ENCODE peak calls at places on chromosome 3, in nine cellular contexts. One of them, this sample, is unnamed.

GRCh38 chr3:21273256-21273999 is 477.6 kb downstream of the ZNF385D start:
- DNase-seq in NCI-H2081 treated with DMSO at 0.1 percent for 48 hours: no peak
- DNase-seq in AG04450: no peak
- DNase-seq in T-helper 17 cell: no peak
- DNase-seq in anterior cingulate cortex: no peak
- DNase-seq in nephron progenitor cell: no peak
- DNase-seq in stimulated activated CD8-positive, alpha-beta memory T cell treated with anti-CD3 and anti-CD28 coated beads, Interleukin-7, amount 100 ng/mL, for 4 hours: no peak
- DNase-seq in effector CD4-positive, alpha-beta T cell: no peak
- DNase-seq in SK-N-MC: no peak
- DNase-seq in this sample: no peak

GRCh38 chr3:127608362-127608718 is 10.1 kb downstream of the MCM2 start:
- DNase-seq in T-helper 17 cell: no peak
- DNase-seq in AG04450: no peak
- DNase-seq in stimulated activated CD8-positive, alpha-beta memory T cell treated with anti-CD3 and anti-CD28 coated beads, Interleukin-7, amount 100 ng/mL, for 4 hours: no peak
- DNase-seq in anterior cingulate cortex: no peak
- DNase-seq in effector CD4-positive, alpha-beta T cell: no peak
- DNase-seq in SK-N-MC: no peak
- DNase-seq in NCI-H2081 treated with DMSO at 0.1 percent for 48 hours: no peak
- DNase-seq in nephron progenitor cell: no peak
- DNase-seq in this sample: no peak

GRCh38 chr3:27312044-27312668 is 57.0 kb downstream of the NEK10 start:
- DNase-seq in anterior cingulate cortex: no peak
- DNase-seq in stimulated activated CD8-positive, alpha-beta memory T cell treated with anti-CD3 and anti-CD28 coated beads, Interleukin-7, amount 100 ng/mL, for 4 hours: no peak
- DNase-seq in effector CD4-positive, alpha-beta T cell: no peak
- DNase-seq in SK-N-MC: peak
- DNase-seq in T-helper 17 cell: no peak
- DNase-seq in nephron progenitor cell: peak
- DNase-seq in NCI-H2081 treated with DMSO at 0.1 percent for 48 hours: no peak
- DNase-seq in AG04450: peak
- DNase-seq in this sample: peak

GRCh38 chr3:2303567-2303966 is 204.9 kb downstream of the CNTN4 start:
- DNase-seq in anterior cingulate cortex: no peak
- DNase-seq in stimulated activated CD8-positive, alpha-beta memory T cell treated with anti-CD3 and anti-CD28 coated beads, Interleukin-7, amount 100 ng/mL, for 4 hours: no peak
- DNase-seq in nephron progenitor cell: peak
- DNase-seq in SK-N-MC: peak
- DNase-seq in NCI-H2081 treated with DMSO at 0.1 percent for 48 hours: no peak
- DNase-seq in T-helper 17 cell: no peak
- DNase-seq in effector CD4-positive, alpha-beta T cell: no peak
- DNase-seq in AG04450: no peak
- DNase-seq in this sample: no peak

GRCh38 chr3:197580253-197580691 is 24.5 kb upstream of the BDH1 start:
- DNase-seq in anterior cingulate cortex: no peak
- DNase-seq in T-helper 17 cell: no peak
- DNase-seq in nephron progenitor cell: no peak
- DNase-seq in effector CD4-positive, alpha-beta T cell: no peak
- DNase-seq in stimulated activated CD8-positive, alpha-beta memory T cell treated with anti-CD3 and anti-CD28 coated beads, Interleukin-7, amount 100 ng/mL, for 4 hours: no peak
- DNase-seq in SK-N-MC: no peak
- DNase-seq in AG04450: no peak
- DNase-seq in NCI-H2081 treated with DMSO at 0.1 percent for 48 hours: no peak
- DNase-seq in this sample: no peak

GRCh38 chr3:72563690-72564370 is 284.4 kb downstream of the SHQ1 start:
- DNase-seq in stimulated activated CD8-positive, alpha-beta memory T cell treated with anti-CD3 and anti-CD28 coated beads, Interleukin-7, amount 100 ng/mL, for 4 hours: no peak
- DNase-seq in NCI-H2081 treated with DMSO at 0.1 percent for 48 hours: no peak
- DNase-seq in nephron progenitor cell: no peak
- DNase-seq in anterior cingulate cortex: no peak
- DNase-seq in AG04450: no peak
- DNase-seq in SK-N-MC: no peak
- DNase-seq in T-helper 17 cell: no peak
- DNase-seq in effector CD4-positive, alpha-beta T cell: no peak
- DNase-seq in this sample: no peak

GRCh38 chr3:196207159-196207832 is 3.9 kb downstream of the ZDHHC19 start:
- DNase-seq in T-helper 17 cell: peak
- DNase-seq in NCI-H2081 treated with DMSO at 0.1 percent for 48 hours: no peak
- DNase-seq in stimulated activated CD8-positive, alpha-beta memory T cell treated with anti-CD3 and anti-CD28 coated beads, Interleukin-7, amount 100 ng/mL, for 4 hours: no peak
- DNase-seq in anterior cingulate cortex: no peak
- DNase-seq in AG04450: no peak
- DNase-seq in nephron progenitor cell: peak
- DNase-seq in SK-N-MC: no peak
- DNase-seq in effector CD4-positive, alpha-beta T cell: no peak
- DNase-seq in this sample: no peak

GRCh38 chr3:58048301-58048700 is 40.1 kb downstream of the FLNB start:
- DNase-seq in SK-N-MC: no peak
- DNase-seq in T-helper 17 cell: no peak
- DNase-seq in stimulated activated CD8-positive, alpha-beta memory T cell treated with anti-CD3 and anti-CD28 coated beads, Interleukin-7, amount 100 ng/mL, for 4 hours: no peak
- DNase-seq in AG04450: no peak
- DNase-seq in nephron progenitor cell: no peak
- DNase-seq in effector CD4-positive, alpha-beta T cell: no peak
- DNase-seq in NCI-H2081 treated with DMSO at 0.1 percent for 48 hours: no peak
- DNase-seq in anterior cingulate cortex: no peak
- DNase-seq in this sample: no peak

GRCh38 chr3:186021673-186022362 is 84.0 kb upstream of the TRA2B start:
- DNase-seq in T-helper 17 cell: no peak
- DNase-seq in AG04450: peak
- DNase-seq in anterior cingulate cortex: no peak
- DNase-seq in nephron progenitor cell: no peak
- DNase-seq in stimulated activated CD8-positive, alpha-beta memory T cell treated with anti-CD3 and anti-CD28 coated beads, Interleukin-7, amount 100 ng/mL, for 4 hours: no peak
- DNase-seq in SK-N-MC: peak
- DNase-seq in effector CD4-positive, alpha-beta T cell: no peak
- DNase-seq in NCI-H2081 treated with DMSO at 0.1 percent for 48 hours: no peak
- DNase-seq in this sample: no peak

GRCh38 chr3:171974986-171975837 is 64.2 kb upstream of the FNDC3B start:
- DNase-seq in T-helper 17 cell: no peak
- DNase-seq in effector CD4-positive, alpha-beta T cell: no peak
- DNase-seq in stimulated activated CD8-positive, alpha-beta memory T cell treated with anti-CD3 and anti-CD28 coated beads, Interleukin-7, amount 100 ng/mL, for 4 hours: no peak
- DNase-seq in NCI-H2081 treated with DMSO at 0.1 percent for 48 hours: no peak
- DNase-seq in anterior cingulate cortex: no peak
- DNase-seq in nephron progenitor cell: no peak
- DNase-seq in AG04450: peak
- DNase-seq in SK-N-MC: no peak
- DNase-seq in this sample: no peak

GRCh38 chr3:38150780-38151528 is 12.5 kb downstream of the MYD88 start:
- DNase-seq in anterior cingulate cortex: no peak
- DNase-seq in stimulated activated CD8-positive, alpha-beta memory T cell treated with anti-CD3 and anti-CD28 coated beads, Interleukin-7, amount 100 ng/mL, for 4 hours: no peak
- DNase-seq in effector CD4-positive, alpha-beta T cell: no peak
- DNase-seq in T-helper 17 cell: no peak
- DNase-seq in AG04450: no peak
- DNase-seq in SK-N-MC: no peak
- DNase-seq in NCI-H2081 treated with DMSO at 0.1 percent for 48 hours: no peak
- DNase-seq in nephron progenitor cell: no peak
- DNase-seq in this sample: no peak

GRCh38 chr3:136343873-136344281 is 93.7 kb downstream of the PCCB start:
- DNase-seq in NCI-H2081 treated with DMSO at 0.1 percent for 48 hours: no peak
- DNase-seq in stimulated activated CD8-positive, alpha-beta memory T cell treated with anti-CD3 and anti-CD28 coated beads, Interleukin-7, amount 100 ng/mL, for 4 hours: no peak
- DNase-seq in SK-N-MC: no peak
- DNase-seq in nephron progenitor cell: no peak
- DNase-seq in anterior cingulate cortex: no peak
- DNase-seq in T-helper 17 cell: no peak
- DNase-seq in effector CD4-positive, alpha-beta T cell: no peak
- DNase-seq in AG04450: peak
- DNase-seq in this sample: no peak

GRCh38 chr3:14822875-14823807 is 4.4 kb downstream of the FGD5 start:
- DNase-seq in anterior cingulate cortex: no peak
- DNase-seq in nephron progenitor cell: no peak
- DNase-seq in T-helper 17 cell: no peak
- DNase-seq in SK-N-MC: no peak
- DNase-seq in stimulated activated CD8-positive, alpha-beta memory T cell treated with anti-CD3 and anti-CD28 coated beads, Interleukin-7, amount 100 ng/mL, for 4 hours: no peak
- DNase-seq in AG04450: no peak
- DNase-seq in effector CD4-positive, alpha-beta T cell: no peak
- DNase-seq in NCI-H2081 treated with DMSO at 0.1 percent for 48 hours: no peak
- DNase-seq in this sample: no peak

GRCh38 chr3:108301695-108302404 is 5.5 kb downstream of the HHLA2 start:
- DNase-seq in nephron progenitor cell: no peak
- DNase-seq in effector CD4-positive, alpha-beta T cell: no peak
- DNase-seq in AG04450: no peak
- DNase-seq in anterior cingulate cortex: no peak
- DNase-seq in SK-N-MC: no peak
- DNase-seq in NCI-H2081 treated with DMSO at 0.1 percent for 48 hours: no peak
- DNase-seq in stimulated activated CD8-positive, alpha-beta memory T cell treated with anti-CD3 and anti-CD28 coated beads, Interleukin-7, amount 100 ng/mL, for 4 hours: no peak
- DNase-seq in T-helper 17 cell: no peak
- DNase-seq in this sample: no peak

GRCh38 chr3:24088782-24089181 is 143.7 kb downstream of the NR1D2 start:
- DNase-seq in effector CD4-positive, alpha-beta T cell: no peak
- DNase-seq in nephron progenitor cell: no peak
- DNase-seq in stimulated activated CD8-positive, alpha-beta memory T cell treated with anti-CD3 and anti-CD28 coated beads, Interleukin-7, amount 100 ng/mL, for 4 hours: no peak
- DNase-seq in T-helper 17 cell: no peak
- DNase-seq in anterior cingulate cortex: no peak
- DNase-seq in AG04450: no peak
- DNase-seq in NCI-H2081 treated with DMSO at 0.1 percent for 48 hours: no peak
- DNase-seq in SK-N-MC: no peak
- DNase-seq in this sample: peak

GRCh38 chr3:174341014-174341413 is 518.1 kb upstream of the NAALADL2 start:
- DNase-seq in anterior cingulate cortex: no peak
- DNase-seq in SK-N-MC: no peak
- DNase-seq in AG04450: no peak
- DNase-seq in nephron progenitor cell: no peak
- DNase-seq in T-helper 17 cell: no peak
- DNase-seq in NCI-H2081 treated with DMSO at 0.1 percent for 48 hours: no peak
- DNase-seq in stimulated activated CD8-positive, alpha-beta memory T cell treated with anti-CD3 and anti-CD28 coated beads, Interleukin-7, amount 100 ng/mL, for 4 hours: no peak
- DNase-seq in effector CD4-positive, alpha-beta T cell: no peak
- DNase-seq in this sample: no peak

GRCh38 chr3:141795719-141796435 is 32.7 kb downstream of the GRK7 start:
- DNase-seq in stimulated activated CD8-positive, alpha-beta memory T cell treated with anti-CD3 and anti-CD28 coated beads, Interleukin-7, amount 100 ng/mL, for 4 hours: peak
- DNase-seq in AG04450: no peak
- DNase-seq in NCI-H2081 treated with DMSO at 0.1 percent for 48 hours: no peak
- DNase-seq in effector CD4-positive, alpha-beta T cell: no peak
- DNase-seq in T-helper 17 cell: peak
- DNase-seq in SK-N-MC: peak
- DNase-seq in nephron progenitor cell: no peak
- DNase-seq in anterior cingulate cortex: no peak
- DNase-seq in this sample: no peak

GRCh38 chr3:158703566-158703965 is 28.7 kb downstream of the RARRES1 start:
- DNase-seq in anterior cingulate cortex: no peak
- DNase-seq in nephron progenitor cell: no peak
- DNase-seq in NCI-H2081 treated with DMSO at 0.1 percent for 48 hours: no peak
- DNase-seq in SK-N-MC: no peak
- DNase-seq in AG04450: no peak
- DNase-seq in stimulated activated CD8-positive, alpha-beta memory T cell treated with anti-CD3 and anti-CD28 coated beads, Interleukin-7, amount 100 ng/mL, for 4 hours: no peak
- DNase-seq in T-helper 17 cell: no peak
- DNase-seq in effector CD4-positive, alpha-beta T cell: no peak
- DNase-seq in this sample: no peak

GRCh38 chr3:98817546-98817945 is 54.4 kb downstream of the ST3GAL6 start:
- DNase-seq in T-helper 17 cell: no peak
- DNase-seq in stimulated activated CD8-positive, alpha-beta memory T cell treated with anti-CD3 and anti-CD28 coated beads, Interleukin-7, amount 100 ng/mL, for 4 hours: no peak
- DNase-seq in anterior cingulate cortex: no peak
- DNase-seq in AG04450: peak
- DNase-seq in SK-N-MC: peak
- DNase-seq in nephron progenitor cell: no peak
- DNase-seq in NCI-H2081 treated with DMSO at 0.1 percent for 48 hours: peak
- DNase-seq in effector CD4-positive, alpha-beta T cell: no peak
- DNase-seq in this sample: peak

This sample was measured in NCI-H524.